ENCODE peak calls at places on chromosome 10, in five cellular contexts. One of them, this sample, is unnamed.

GRCh38 chr10:132476146-132477065 is 61.2 kb upstream of the INPP5A start:
- DNase-seq in transverse colon: no peak
- DNase-seq in Peyer's patch: peak
- DNase-seq in right lobe of liver: no peak
- DNase-seq in HCT116: no peak
- DNase-seq in this sample: peak

GRCh38 chr10:93445978-93446720 is 36.0 kb downstream of the MYOF start:
- DNase-seq in transverse colon: no peak
- DNase-seq in Peyer's patch: no peak
- DNase-seq in right lobe of liver: no peak
- DNase-seq in HCT116: no peak
- DNase-seq in this sample: peak

GRCh38 chr10:44723654-44724053 is 187.5 kb upstream of the TMEM72 start:
- DNase-seq in transverse colon: no peak
- DNase-seq in Peyer's patch: no peak
- DNase-seq in right lobe of liver: no peak
- DNase-seq in HCT116: no peak
- DNase-seq in this sample: peak

GRCh38 chr10:99329891-99330674 is 927 bp downstream of the CNNM1 start:
- DNase-seq in transverse colon: no peak
- DNase-seq in Peyer's patch: peak
- DNase-seq in right lobe of liver: peak
- DNase-seq in HCT116: no peak
- DNase-seq in this sample: peak

GRCh38 chr10:6513509-6513908 is 66.6 kb downstream of the PRKCQ start:
- DNase-seq in transverse colon: no peak
- DNase-seq in Peyer's patch: no peak
- DNase-seq in right lobe of liver: no peak
- DNase-seq in HCT116: no peak
- DNase-seq in this sample: no peak

GRCh38 chr10:127151541-127151940 is 44.9 kb downstream of the INSYN2A start:
- DNase-seq in transverse colon: no peak
- DNase-seq in Peyer's patch: no peak
- DNase-seq in right lobe of liver: no peak
- DNase-seq in HCT116: no peak
- DNase-seq in this sample: no peak

GRCh38 chr10:93596539-93596938 is 4.5 kb downstream of the RBP4 start:
- DNase-seq in transverse colon: no peak
- DNase-seq in Peyer's patch: no peak
- DNase-seq in right lobe of liver: no peak
- DNase-seq in HCT116: peak
- DNase-seq in this sample: no peak

GRCh38 chr10:47287365-47287802 is 12.6 kb upstream of the GDF10 start:
- DNase-seq in transverse colon: no peak
- DNase-seq in Peyer's patch: no peak
- DNase-seq in right lobe of liver: no peak
- DNase-seq in HCT116: no peak
- DNase-seq in this sample: peak

GRCh38 chr10:17779761-17780160 is 27.8 kb downstream of the TMEM236 start:
- DNase-seq in transverse colon: no peak
- DNase-seq in Peyer's patch: no peak
- DNase-seq in right lobe of liver: no peak
- DNase-seq in HCT116: no peak
- DNase-seq in this sample: no peak

GRCh38 chr10:70940834-70941568 is 52.6 kb upstream of the PCBD1 start:
- DNase-seq in transverse colon: no peak
- DNase-seq in Peyer's patch: no peak
- DNase-seq in right lobe of liver: no peak
- DNase-seq in HCT116: no peak
- DNase-seq in this sample: no peak

GRCh38 chr10:4633776-4634175 is 192.2 kb upstream of the AKR1E2 start:
- DNase-seq in transverse colon: no peak
- DNase-seq in Peyer's patch: no peak
- DNase-seq in right lobe of liver: no peak
- DNase-seq in HCT116: no peak
- DNase-seq in this sample: no peak

GRCh38 chr10:75400163-75400768 is 1.3 kb downstream of the ZNF503 start:
- DNase-seq in transverse colon: no peak
- DNase-seq in Peyer's patch: no peak
- DNase-seq in right lobe of liver: no peak
- DNase-seq in HCT116: no peak
- DNase-seq in this sample: peak

GRCh38 chr10:16297652-16298051 is 139.2 kb upstream of the PTER start:
- DNase-seq in transverse colon: no peak
- DNase-seq in Peyer's patch: no peak
- DNase-seq in right lobe of liver: no peak
- DNase-seq in HCT116: no peak
- DNase-seq in this sample: no peak

GRCh38 chr10:100894589-100895294 is 18.0 kb upstream of the SLF2 start:
- DNase-seq in transverse colon: peak
- DNase-seq in Peyer's patch: no peak
- DNase-seq in right lobe of liver: no peak
- DNase-seq in HCT116: no peak
- DNase-seq in this sample: no peak

GRCh38 chr10:8037941-8038894 is 16.3 kb upstream of the GATA3 start:
- DNase-seq in transverse colon: no peak
- DNase-seq in Peyer's patch: no peak
- DNase-seq in right lobe of liver: no peak
- DNase-seq in HCT116: no peak
- DNase-seq in this sample: no peak

GRCh38 chr10:80544316-80544953 is 6.7 kb downstream of the SH2D4B start:
- DNase-seq in transverse colon: no peak
- DNase-seq in Peyer's patch: no peak
- DNase-seq in right lobe of liver: no peak
- DNase-seq in HCT116: no peak
- DNase-seq in this sample: no peak

GRCh38 chr10:131822013-131822693 is 78.7 kb upstream of the PPP2R2D start:
- DNase-seq in transverse colon: no peak
- DNase-seq in Peyer's patch: peak
- DNase-seq in right lobe of liver: peak
- DNase-seq in HCT116: no peak
- DNase-seq in this sample: peak

GRCh38 chr10:63197304-63198092 is 64.4 kb downstream of the NRBF2 start:
- DNase-seq in transverse colon: no peak
- DNase-seq in Peyer's patch: no peak
- DNase-seq in right lobe of liver: no peak
- DNase-seq in HCT116: no peak
- DNase-seq in this sample: no peak

GRCh38 chr10:46544989-46545791 is 11.3 kb downstream of the GPRIN2 start:
- DNase-seq in transverse colon: peak
- DNase-seq in Peyer's patch: peak
- DNase-seq in right lobe of liver: peak
- DNase-seq in HCT116: peak
- DNase-seq in this sample: peak

GRCh38 chr10:22581453-22581852 is 132.9 kb downstream of the PIP4K2A start:
- DNase-seq in transverse colon: no peak
- DNase-seq in Peyer's patch: no peak
- DNase-seq in right lobe of liver: no peak
- DNase-seq in HCT116: no peak
- DNase-seq in this sample: no peak

GRCh38 chr10:70481105-70481504 is 2.5 kb downstream of the PALD1 start:
- DNase-seq in transverse colon: no peak
- DNase-seq in Peyer's patch: no peak
- DNase-seq in right lobe of liver: no peak
- DNase-seq in HCT116: no peak
- DNase-seq in this sample: no peak

GRCh38 chr10:71337219-71337625 is 18.2 kb downstream of the SLC29A3 start:
- DNase-seq in transverse colon: peak
- DNase-seq in Peyer's patch: no peak
- DNase-seq in right lobe of liver: peak
- DNase-seq in HCT116: no peak
- DNase-seq in this sample: no peak

GRCh38 chr10:50464004-50464409 is 159.7 kb downstream of the SGMS1 start:
- DNase-seq in transverse colon: no peak
- DNase-seq in Peyer's patch: no peak
- DNase-seq in right lobe of liver: no peak
- DNase-seq in HCT116: no peak
- DNase-seq in this sample: peak

GRCh38 chr10:6178581-6178980 is 24.2 kb upstream of the PFKFB3 start:
- DNase-seq in transverse colon: no peak
- DNase-seq in Peyer's patch: no peak
- DNase-seq in right lobe of liver: no peak
- DNase-seq in HCT116: no peak
- DNase-seq in this sample: no peak

DNA sequence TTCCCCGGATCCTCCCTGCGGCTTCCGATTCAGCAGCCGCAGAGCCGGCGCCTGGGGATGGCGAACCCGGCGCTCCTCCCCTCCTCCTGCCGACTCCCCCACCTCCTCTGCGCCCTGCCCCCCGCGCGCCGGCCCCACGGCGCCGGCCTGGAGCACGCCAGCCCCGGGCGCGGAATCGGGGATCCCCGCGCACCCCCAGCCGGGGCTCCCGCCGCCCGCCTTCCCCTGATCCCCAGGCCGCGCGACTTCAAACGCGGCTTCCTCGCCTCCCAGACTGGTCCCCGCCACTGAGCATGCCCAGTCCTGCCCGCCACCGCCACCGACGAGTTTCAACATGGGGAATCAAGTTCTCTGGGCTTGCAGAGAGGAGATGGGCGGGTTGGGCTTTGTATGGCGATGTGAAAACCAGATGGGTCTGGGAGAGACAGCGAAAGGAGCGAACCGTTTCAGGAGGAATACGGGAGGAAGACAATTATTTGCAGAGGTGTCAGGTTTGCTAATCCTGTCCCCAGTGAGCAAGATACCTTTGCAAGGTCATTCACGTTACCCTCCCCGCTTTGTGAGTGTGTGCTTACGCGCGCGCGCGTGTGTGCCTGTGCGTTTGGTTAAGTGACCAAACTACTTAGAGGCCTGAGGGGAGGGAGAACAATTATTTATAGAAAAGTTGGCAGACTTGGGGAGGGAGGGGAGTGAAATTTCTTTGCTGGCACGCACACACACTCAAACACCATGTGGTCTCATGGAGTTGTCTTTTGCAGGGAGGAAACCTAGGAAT is at the start of gene PANK1:
- DNase-seq in transverse colon: peak
- DNase-seq in Peyer's patch: peak
- DNase-seq in right lobe of liver: peak
- DNase-seq in HCT116: peak
- DNase-seq in this sample: peak
- TF ChIP-seq POLR2A in transverse colon: peak
- TF ChIP-seq POLR2A in Peyer's patch: no peak
- TF ChIP-seq POLR2A in right lobe of liver: peak
- TF ChIP-seq POLR2A in HCT116: peak
- TF ChIP-seq POLR2A in this sample: no peak

DNA sequence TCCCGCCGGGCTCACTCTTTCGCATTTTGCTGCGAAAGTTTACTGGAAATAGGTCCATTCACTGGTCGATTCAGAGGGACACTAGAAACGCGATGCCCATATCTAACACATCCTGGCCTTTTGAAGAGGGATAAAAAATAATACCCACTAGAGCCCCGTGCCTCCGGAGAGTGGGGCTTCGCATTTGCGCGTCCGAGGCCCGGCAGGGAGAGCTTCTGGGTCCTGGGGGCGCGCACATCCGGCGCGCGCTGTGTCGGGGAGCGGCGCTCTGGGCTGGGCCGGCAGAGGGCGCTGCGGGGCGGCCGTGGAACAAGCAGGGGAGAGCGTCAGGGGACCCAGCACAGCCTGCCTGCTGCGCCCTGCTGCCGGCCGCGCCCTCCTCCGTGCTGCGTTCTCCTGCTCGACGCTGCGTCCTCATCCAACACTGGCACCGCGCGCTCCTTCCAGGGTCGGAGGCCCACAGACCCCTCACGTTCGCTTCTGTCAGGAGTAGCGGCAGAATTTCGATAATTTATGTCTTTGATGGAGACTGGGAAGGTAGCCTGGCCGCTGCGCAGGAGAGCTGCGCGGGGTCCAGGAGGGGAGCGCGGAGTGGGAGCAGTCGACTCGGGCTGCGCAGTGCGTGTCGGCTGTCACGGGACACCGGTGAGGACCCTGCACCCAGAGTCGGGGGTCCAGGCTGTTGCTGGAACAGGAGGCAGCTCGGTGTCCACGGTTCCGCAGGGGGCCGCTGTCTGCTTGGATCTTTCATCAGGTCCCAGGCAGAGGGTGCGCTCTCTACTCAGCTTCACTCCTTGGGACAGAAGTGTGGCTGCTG is 41.5 kb upstream of the ZNF32 start:
- DNase-seq in transverse colon: peak
- DNase-seq in Peyer's patch: peak
- DNase-seq in right lobe of liver: peak
- DNase-seq in HCT116: peak
- DNase-seq in this sample: peak
- TF ChIP-seq POLR2A in transverse colon: peak
- TF ChIP-seq POLR2A in Peyer's patch: no peak
- TF ChIP-seq POLR2A in right lobe of liver: peak
- TF ChIP-seq POLR2A in HCT116: no peak
- TF ChIP-seq POLR2A in this sample: no peak

DNA sequence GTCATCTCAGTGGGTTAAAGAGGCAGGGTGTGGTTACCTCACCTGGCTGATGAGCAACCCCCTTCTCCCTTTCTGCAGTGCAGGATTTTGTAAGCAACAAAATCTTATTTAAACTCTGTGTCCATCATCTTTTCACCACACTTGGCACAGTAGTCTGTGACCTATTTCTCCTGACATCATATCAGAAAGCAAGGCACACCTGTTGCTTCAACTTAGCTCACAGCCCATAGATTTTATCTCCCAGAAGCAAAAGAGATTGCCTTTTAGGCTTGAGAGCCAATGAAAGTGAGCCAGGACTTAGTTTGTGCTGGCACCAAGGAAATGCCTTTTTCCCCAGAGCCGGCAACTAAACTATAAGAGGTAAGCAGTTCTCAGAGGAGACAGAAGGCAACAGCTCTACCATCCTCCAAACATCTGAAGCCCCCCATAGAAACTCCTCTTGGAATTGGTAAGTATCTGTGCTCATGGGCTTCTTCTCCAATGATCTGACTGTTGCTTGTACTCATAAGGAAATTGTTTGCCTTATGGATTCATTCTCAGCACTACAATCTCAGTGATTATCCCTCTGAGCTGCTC is at the start of gene ACSM6:
- DNase-seq in transverse colon: no peak
- DNase-seq in Peyer's patch: no peak
- DNase-seq in right lobe of liver: no peak
- DNase-seq in HCT116: no peak
- DNase-seq in this sample: no peak
- TF ChIP-seq POLR2A in transverse colon: no peak
- TF ChIP-seq POLR2A in Peyer's patch: no peak
- TF ChIP-seq POLR2A in right lobe of liver: no peak
- TF ChIP-seq POLR2A in HCT116: no peak
- TF ChIP-seq POLR2A in this sample: no peak

DNA sequence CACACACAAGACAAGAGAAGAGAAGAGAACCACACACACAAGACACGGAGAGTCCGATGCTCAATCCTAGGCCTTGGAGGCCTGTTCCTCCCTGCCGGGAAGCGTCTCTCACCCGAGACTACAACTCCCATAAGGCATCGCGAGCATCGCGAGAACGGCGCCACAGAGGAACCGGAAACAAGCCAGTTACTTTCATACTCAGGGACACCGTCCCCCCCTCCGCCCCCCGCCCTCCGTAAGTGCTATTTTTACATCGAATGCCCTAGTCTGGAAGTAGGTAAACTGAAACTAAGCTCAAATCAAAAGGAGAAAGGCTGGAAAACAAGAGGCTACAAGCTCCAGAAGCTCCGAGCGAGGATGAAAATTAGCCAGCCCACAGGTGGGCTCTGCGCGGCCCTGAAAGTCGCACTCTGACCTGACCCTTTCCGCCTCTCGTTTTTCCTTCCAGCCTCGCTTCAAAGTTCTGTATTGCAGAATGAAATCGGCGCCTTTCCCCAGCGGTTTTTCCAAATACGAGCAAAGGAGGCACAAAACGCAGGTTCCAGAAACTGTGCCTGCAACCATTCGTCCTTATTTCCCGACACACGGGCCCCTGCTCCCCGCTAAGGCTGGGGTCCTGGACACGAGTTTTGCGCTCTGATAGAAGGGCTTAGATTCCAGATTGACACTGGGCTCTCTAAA is 11.5 kb upstream of the DNAJC12 start:
- DNase-seq in transverse colon: peak
- DNase-seq in Peyer's patch: peak
- DNase-seq in right lobe of liver: peak
- DNase-seq in HCT116: peak
- DNase-seq in this sample: peak
- TF ChIP-seq POLR2A in transverse colon: peak
- TF ChIP-seq POLR2A in Peyer's patch: peak
- TF ChIP-seq POLR2A in right lobe of liver: peak
- TF ChIP-seq POLR2A in HCT116: peak
- TF ChIP-seq POLR2A in this sample: peak

This sample was measured in sigmoid colon.